ENCODE peak calls at places on chromosome 14, in eight cellular contexts. One of them, this sample, is unnamed.

GRCh38 chr14:49634547-49635334 is at the start of gene DNAAF2:
- DNase-seq in suprapubic skin: peak
- DNase-seq in GM23338: peak
- DNase-seq in stomach: peak
- DNase-seq in Panc1: no peak
- DNase-seq in HCT116: no peak
- DNase-seq in SK-N-SH: peak
- DNase-seq in HepG2: peak
- DNase-seq in this sample: peak

GRCh38 chr14:54147285-54147684 is 190.7 kb upstream of the BMP4 start:
- DNase-seq in HCT116: no peak
- DNase-seq in Panc1: no peak
- DNase-seq in HepG2: no peak
- DNase-seq in SK-N-SH: no peak
- DNase-seq in suprapubic skin: no peak
- DNase-seq in GM23338: no peak
- DNase-seq in stomach: no peak
- DNase-seq in this sample: no peak

GRCh38 chr14:103568952-103569351 is 6.2 kb downstream of the COA8 start:
- DNase-seq in stomach: no peak
- DNase-seq in suprapubic skin: no peak
- DNase-seq in SK-N-SH: no peak
- DNase-seq in HepG2: no peak
- DNase-seq in HCT116: no peak
- DNase-seq in Panc1: no peak
- DNase-seq in GM23338: no peak
- DNase-seq in this sample: no peak

GRCh38 chr14:78254911-78255431 is 84.8 kb downstream of the NRXN3 start:
- DNase-seq in GM23338: no peak
- DNase-seq in SK-N-SH: no peak
- DNase-seq in suprapubic skin: no peak
- DNase-seq in HepG2: no peak
- DNase-seq in Panc1: no peak
- DNase-seq in stomach: no peak
- DNase-seq in HCT116: no peak
- DNase-seq in this sample: no peak

GRCh38 chr14:33714527-33715222 is 236.2 kb downstream of the EGLN3 start:
- DNase-seq in HCT116: no peak
- DNase-seq in HepG2: no peak
- DNase-seq in stomach: no peak
- DNase-seq in GM23338: no peak
- DNase-seq in SK-N-SH: peak
- DNase-seq in suprapubic skin: no peak
- DNase-seq in Panc1: no peak
- DNase-seq in this sample: no peak

GRCh38 chr14:32941668-32942065 is 3.0 kb downstream of the NPAS3 start:
- DNase-seq in HepG2: no peak
- DNase-seq in stomach: no peak
- DNase-seq in HCT116: no peak
- DNase-seq in suprapubic skin: no peak
- DNase-seq in GM23338: no peak
- DNase-seq in SK-N-SH: no peak
- DNase-seq in Panc1: no peak
- DNase-seq in this sample: no peak

GRCh38 chr14:103087343-103087835 is 3.4 kb downstream of the LBHD2 start:
- DNase-seq in Panc1: no peak
- DNase-seq in GM23338: peak
- DNase-seq in stomach: no peak
- DNase-seq in HCT116: no peak
- DNase-seq in suprapubic skin: no peak
- DNase-seq in SK-N-SH: peak
- DNase-seq in HepG2: no peak
- DNase-seq in this sample: no peak

GRCh38 chr14:91570021-91570420 is 59.9 kb upstream of the PPP4R3A start:
- DNase-seq in HepG2: no peak
- DNase-seq in HCT116: no peak
- DNase-seq in GM23338: peak
- DNase-seq in Panc1: no peak
- DNase-seq in suprapubic skin: no peak
- DNase-seq in SK-N-SH: no peak
- DNase-seq in stomach: no peak
- DNase-seq in this sample: no peak

GRCh38 chr14:84225243-84225642 is 1304.7 kb upstream of the FLRT2 start:
- DNase-seq in Panc1: no peak
- DNase-seq in suprapubic skin: no peak
- DNase-seq in GM23338: no peak
- DNase-seq in HCT116: no peak
- DNase-seq in stomach: no peak
- DNase-seq in HepG2: no peak
- DNase-seq in SK-N-SH: no peak
- DNase-seq in this sample: peak

GRCh38 chr14:73058923-73059311 is 583 bp downstream of the RBM25 start:
- DNase-seq in HCT116: no peak
- DNase-seq in suprapubic skin: peak
- DNase-seq in GM23338: peak
- DNase-seq in HepG2: peak
- DNase-seq in SK-N-SH: peak
- DNase-seq in Panc1: no peak
- DNase-seq in stomach: no peak
- DNase-seq in this sample: no peak

GRCh38 chr14:101018561-101019290 is 115.2 kb upstream of the RTL1 start:
- DNase-seq in Panc1: no peak
- DNase-seq in SK-N-SH: no peak
- DNase-seq in HCT116: no peak
- DNase-seq in GM23338: no peak
- DNase-seq in suprapubic skin: peak
- DNase-seq in stomach: peak
- DNase-seq in HepG2: no peak
- DNase-seq in this sample: peak

GRCh38 chr14:95361373-95362179 is 41.9 kb upstream of the CLMN start:
- DNase-seq in HCT116: peak
- DNase-seq in Panc1: no peak
- DNase-seq in SK-N-SH: peak
- DNase-seq in GM23338: peak
- DNase-seq in stomach: peak
- DNase-seq in suprapubic skin: no peak
- DNase-seq in HepG2: no peak
- DNase-seq in this sample: peak

GRCh38 chr14:20743556-20743955 is 2.1 kb upstream of the EDDM3A start:
- DNase-seq in HepG2: no peak
- DNase-seq in GM23338: no peak
- DNase-seq in SK-N-SH: no peak
- DNase-seq in Panc1: no peak
- DNase-seq in HCT116: no peak
- DNase-seq in suprapubic skin: no peak
- DNase-seq in stomach: no peak
- DNase-seq in this sample: no peak

GRCh38 chr14:23319746-23320583 is 1.3 kb upstream of the PABPN1 start:
- DNase-seq in suprapubic skin: no peak
- DNase-seq in stomach: no peak
- DNase-seq in GM23338: no peak
- DNase-seq in HCT116: no peak
- DNase-seq in Panc1: no peak
- DNase-seq in HepG2: no peak
- DNase-seq in SK-N-SH: no peak
- DNase-seq in this sample: no peak

GRCh38 chr14:72752034-72752412 is 141.9 kb downstream of the DPF3 start:
- DNase-seq in stomach: no peak
- DNase-seq in suprapubic skin: no peak
- DNase-seq in Panc1: no peak
- DNase-seq in GM23338: no peak
- DNase-seq in HCT116: no peak
- DNase-seq in HepG2: no peak
- DNase-seq in SK-N-SH: no peak
- DNase-seq in this sample: no peak

GRCh38 chr14:103721334-103722120 is 5.9 kb downstream of the ZFYVE21 start:
- DNase-seq in Panc1: no peak
- DNase-seq in GM23338: no peak
- DNase-seq in HCT116: peak
- DNase-seq in stomach: no peak
- DNase-seq in suprapubic skin: no peak
- DNase-seq in HepG2: no peak
- DNase-seq in SK-N-SH: no peak
- DNase-seq in this sample: no peak

GRCh38 chr14:99876406-99876805 is 83.2 kb downstream of the EML1 start:
- DNase-seq in SK-N-SH: no peak
- DNase-seq in HCT116: no peak
- DNase-seq in stomach: no peak
- DNase-seq in suprapubic skin: no peak
- DNase-seq in GM23338: no peak
- DNase-seq in HepG2: no peak
- DNase-seq in Panc1: no peak
- DNase-seq in this sample: no peak

GRCh38 chr14:99881011-99881410 is 87.8 kb downstream of the EML1 start:
- DNase-seq in GM23338: no peak
- DNase-seq in suprapubic skin: no peak
- DNase-seq in HepG2: no peak
- DNase-seq in Panc1: no peak
- DNase-seq in HCT116: no peak
- DNase-seq in stomach: no peak
- DNase-seq in SK-N-SH: no peak
- DNase-seq in this sample: no peak

GRCh38 chr14:99875421-99875820 is 82.2 kb downstream of the EML1 start:
- DNase-seq in GM23338: no peak
- DNase-seq in HCT116: no peak
- DNase-seq in stomach: no peak
- DNase-seq in Panc1: no peak
- DNase-seq in suprapubic skin: no peak
- DNase-seq in HepG2: no peak
- DNase-seq in SK-N-SH: no peak
- DNase-seq in this sample: no peak

GRCh38 chr14:99879401-99880295 is 86.4 kb downstream of the EML1 start:
- DNase-seq in Panc1: no peak
- DNase-seq in HCT116: no peak
- DNase-seq in HepG2: no peak
- DNase-seq in suprapubic skin: no peak
- DNase-seq in stomach: no peak
- DNase-seq in SK-N-SH: no peak
- DNase-seq in GM23338: no peak
- DNase-seq in this sample: no peak

DNA sequence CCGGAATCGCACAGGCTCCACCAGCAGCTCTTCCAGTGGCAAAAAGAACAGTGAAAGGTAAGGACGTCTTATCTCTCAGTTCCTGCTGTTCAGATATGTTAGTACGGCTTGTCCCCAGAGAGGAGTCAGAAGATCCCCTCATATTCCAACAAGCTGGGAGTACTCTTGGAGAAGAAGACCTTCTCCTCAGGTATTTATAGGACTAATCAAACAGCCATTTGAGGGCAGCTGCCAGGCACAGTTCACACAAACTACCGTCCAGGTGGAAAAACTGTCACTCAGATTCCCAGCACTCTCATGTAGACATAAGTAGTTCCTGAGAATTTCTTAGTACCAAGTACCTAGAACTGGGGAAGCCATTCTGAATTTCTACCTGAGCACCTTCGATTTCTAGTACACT is 85.3 kb downstream of the EML1 start:
- DNase-seq in stomach: no peak
- DNase-seq in suprapubic skin: no peak
- DNase-seq in Panc1: no peak
- DNase-seq in HCT116: no peak
- DNase-seq in GM23338: no peak
- DNase-seq in SK-N-SH: no peak
- DNase-seq in HepG2: no peak
- DNase-seq in this sample: no peak
- TF ChIP-seq POLR2AphosphoS5 in stomach: no peak
- TF ChIP-seq POLR2AphosphoS5 in suprapubic skin: no peak
- TF ChIP-seq POLR2AphosphoS5 in Panc1: no peak
- TF ChIP-seq POLR2AphosphoS5 in HCT116: no peak
- TF ChIP-seq POLR2AphosphoS5 in GM23338: no peak
- TF ChIP-seq POLR2AphosphoS5 in SK-N-SH: no peak
- TF ChIP-seq POLR2AphosphoS5 in HepG2: no peak
- TF ChIP-seq POLR2AphosphoS5 in this sample: no peak

GRCh38 chr14:90091393-90091792 is 29.6 kb downstream of the KCNK13 start:
- DNase-seq in HepG2: no peak
- DNase-seq in HCT116: no peak
- DNase-seq in SK-N-SH: peak
- DNase-seq in Panc1: no peak
- DNase-seq in GM23338: no peak
- DNase-seq in suprapubic skin: no peak
- DNase-seq in stomach: no peak
- DNase-seq in this sample: no peak

GRCh38 chr14:90088160-90088559 is 26.4 kb downstream of the KCNK13 start:
- DNase-seq in Panc1: no peak
- DNase-seq in HCT116: no peak
- DNase-seq in SK-N-SH: no peak
- DNase-seq in HepG2: no peak
- DNase-seq in GM23338: no peak
- DNase-seq in stomach: no peak
- DNase-seq in suprapubic skin: no peak
- DNase-seq in this sample: no peak

GRCh38 chr14:90087433-90087832 is 25.6 kb downstream of the KCNK13 start:
- DNase-seq in SK-N-SH: no peak
- DNase-seq in HepG2: peak
- DNase-seq in GM23338: no peak
- DNase-seq in HCT116: no peak
- DNase-seq in Panc1: no peak
- DNase-seq in suprapubic skin: peak
- DNase-seq in stomach: no peak
- DNase-seq in this sample: peak
- TF ChIP-seq POLR2AphosphoS5 in SK-N-SH: no peak
- TF ChIP-seq POLR2AphosphoS5 in HepG2: no peak
- TF ChIP-seq POLR2AphosphoS5 in GM23338: no peak
- TF ChIP-seq POLR2AphosphoS5 in HCT116: no peak
- TF ChIP-seq POLR2AphosphoS5 in Panc1: no peak
- TF ChIP-seq POLR2AphosphoS5 in suprapubic skin: no peak
- TF ChIP-seq POLR2AphosphoS5 in stomach: no peak
- TF ChIP-seq POLR2AphosphoS5 in this sample: no peak

DNA sequence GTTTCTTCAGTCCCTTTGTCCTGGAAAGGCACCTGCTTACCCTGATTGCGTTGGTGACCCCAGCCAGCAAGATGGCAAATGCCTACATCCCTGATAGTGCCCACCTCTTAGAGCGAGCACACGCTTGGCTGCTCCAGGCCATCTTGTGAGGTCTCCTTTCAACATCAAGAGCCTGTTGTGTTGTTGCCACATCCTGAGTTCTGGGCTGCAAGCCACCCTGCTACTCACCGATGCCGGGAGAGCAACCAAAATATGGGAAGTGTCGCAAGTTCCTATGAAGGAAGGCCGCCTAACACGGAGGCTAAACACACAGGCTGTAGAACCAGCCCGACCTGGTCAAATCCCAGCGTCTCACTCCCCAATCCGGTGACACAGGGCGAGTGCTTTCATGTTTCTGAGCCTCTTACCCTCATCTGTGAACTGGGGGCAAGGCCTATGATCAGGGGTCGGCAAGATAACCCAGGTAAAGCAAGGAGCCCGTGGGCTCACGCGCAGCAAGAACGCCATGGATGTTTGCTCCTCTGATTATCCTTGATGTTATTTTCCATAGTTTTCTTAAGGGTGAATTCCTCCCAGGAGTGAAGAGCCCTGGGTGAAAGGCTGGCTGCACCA is 98.4 kb downstream of the LGMN start:
- DNase-seq in Panc1: no peak
- DNase-seq in suprapubic skin: peak
- DNase-seq in HCT116: no peak
- DNase-seq in SK-N-SH: no peak
- DNase-seq in HepG2: no peak
- DNase-seq in GM23338: no peak
- DNase-seq in stomach: peak
- DNase-seq in this sample: peak
- TF ChIP-seq POLR2AphosphoS5 in Panc1: no peak
- TF ChIP-seq POLR2AphosphoS5 in suprapubic skin: no peak
- TF ChIP-seq POLR2AphosphoS5 in HCT116: no peak
- TF ChIP-seq POLR2AphosphoS5 in SK-N-SH: no peak
- TF ChIP-seq POLR2AphosphoS5 in HepG2: no peak
- TF ChIP-seq POLR2AphosphoS5 in GM23338: no peak
- TF ChIP-seq POLR2AphosphoS5 in stomach: peak
- TF ChIP-seq POLR2AphosphoS5 in this sample: peak

GRCh38 chr14:96888593-96888992 is 91.4 kb downstream of the VRK1 start:
- DNase-seq in Panc1: no peak
- DNase-seq in stomach: no peak
- DNase-seq in GM23338: no peak
- DNase-seq in SK-N-SH: no peak
- DNase-seq in HepG2: no peak
- DNase-seq in HCT116: no peak
- DNase-seq in suprapubic skin: no peak
- DNase-seq in this sample: no peak
- TF ChIP-seq POLR2AphosphoS5 in Panc1: no peak
- TF ChIP-seq POLR2AphosphoS5 in stomach: no peak
- TF ChIP-seq POLR2AphosphoS5 in GM23338: no peak
- TF ChIP-seq POLR2AphosphoS5 in SK-N-SH: no peak
- TF ChIP-seq POLR2AphosphoS5 in HepG2: no peak
- TF ChIP-seq POLR2AphosphoS5 in HCT116: no peak
- TF ChIP-seq POLR2AphosphoS5 in suprapubic skin: no peak
- TF ChIP-seq POLR2AphosphoS5 in this sample: no peak